ENCODE peak calls at places on chromosomes 16 and 17, in nine cellular contexts. One of them, this sample, is unnamed.

GRCh38 chr17:18070861-18071340 is 16.8 kb upstream of the DRG2 start:
- DNase-seq in thoracic aorta: no peak
- DNase-seq in OCI-LY7: no peak
- DNase-seq in spleen: no peak
- DNase-seq in fibroblast of lung: peak
- DNase-seq in brain microvascular endothelial cell: peak
- DNase-seq in fibroblast of mammary gland: peak
- DNase-seq in GM12865: peak
- DNase-seq in BJ: no peak
- DNase-seq in this sample: no peak

GRCh38 chr17:75876190-75876937 is 2.0 kb downstream of the TRIM47 start:
- DNase-seq in thoracic aorta: no peak
- DNase-seq in OCI-LY7: peak
- DNase-seq in spleen: peak
- DNase-seq in fibroblast of lung: no peak
- DNase-seq in brain microvascular endothelial cell: no peak
- DNase-seq in fibroblast of mammary gland: no peak
- DNase-seq in GM12865: peak
- DNase-seq in BJ: no peak
- DNase-seq in this sample: no peak

GRCh38 chr16:87610026-87610425 is 7.7 kb downstream of the JPH3 start:
- DNase-seq in thoracic aorta: no peak
- DNase-seq in OCI-LY7: no peak
- DNase-seq in spleen: no peak
- DNase-seq in fibroblast of lung: no peak
- DNase-seq in brain microvascular endothelial cell: no peak
- DNase-seq in fibroblast of mammary gland: no peak
- DNase-seq in GM12865: no peak
- DNase-seq in BJ: no peak
- DNase-seq in this sample: no peak

GRCh38 chr16:85164838-85165516 is 52.7 kb upstream of the CIBAR2 start:
- DNase-seq in thoracic aorta: no peak
- DNase-seq in OCI-LY7: no peak
- DNase-seq in spleen: no peak
- DNase-seq in fibroblast of lung: no peak
- DNase-seq in brain microvascular endothelial cell: no peak
- DNase-seq in fibroblast of mammary gland: no peak
- DNase-seq in GM12865: no peak
- DNase-seq in BJ: no peak
- DNase-seq in this sample: no peak

GRCh38 chr16:72049110-72049509 is 5.2 kb upstream of the HP start:
- DNase-seq in thoracic aorta: no peak
- DNase-seq in OCI-LY7: no peak
- DNase-seq in spleen: no peak
- DNase-seq in fibroblast of lung: no peak
- DNase-seq in brain microvascular endothelial cell: no peak
- DNase-seq in fibroblast of mammary gland: no peak
- DNase-seq in GM12865: no peak
- DNase-seq in BJ: no peak
- DNase-seq in this sample: no peak

GRCh38 chr17:8109669-8110455 is 8.5 kb downstream of the ALOXE3 start:
- DNase-seq in thoracic aorta: no peak
- DNase-seq in OCI-LY7: peak
- DNase-seq in spleen: peak
- DNase-seq in fibroblast of lung: peak
- DNase-seq in brain microvascular endothelial cell: no peak
- DNase-seq in fibroblast of mammary gland: peak
- DNase-seq in GM12865: peak
- DNase-seq in BJ: no peak
- DNase-seq in this sample: no peak

GRCh38 chr17:8151641-8152111 is 528 bp downstream of the PER1 start:
- DNase-seq in thoracic aorta: peak
- DNase-seq in OCI-LY7: peak
- DNase-seq in spleen: peak
- DNase-seq in fibroblast of lung: peak
- DNase-seq in brain microvascular endothelial cell: no peak
- DNase-seq in fibroblast of mammary gland: peak
- DNase-seq in GM12865: no peak
- DNase-seq in BJ: no peak
- DNase-seq in this sample: no peak

GRCh38 chr17:78651551-78651950 is 74.4 kb upstream of the DNAH17 start:
- DNase-seq in thoracic aorta: no peak
- DNase-seq in OCI-LY7: no peak
- DNase-seq in spleen: no peak
- DNase-seq in fibroblast of lung: no peak
- DNase-seq in brain microvascular endothelial cell: no peak
- DNase-seq in fibroblast of mammary gland: no peak
- DNase-seq in GM12865: no peak
- DNase-seq in BJ: no peak
- DNase-seq in this sample: no peak

GRCh38 chr17:28471127-28471453 is 2.4 kb upstream of the SLC13A2 start:
- DNase-seq in thoracic aorta: no peak
- DNase-seq in OCI-LY7: no peak
- DNase-seq in spleen: no peak
- DNase-seq in fibroblast of lung: no peak
- DNase-seq in brain microvascular endothelial cell: no peak
- DNase-seq in fibroblast of mammary gland: no peak
- DNase-seq in GM12865: no peak
- DNase-seq in BJ: no peak
- DNase-seq in this sample: no peak

GRCh38 chr17:28474035-28474640 is 694 bp downstream of the SLC13A2 start:
- DNase-seq in thoracic aorta: no peak
- DNase-seq in OCI-LY7: no peak
- DNase-seq in spleen: no peak
- DNase-seq in fibroblast of lung: no peak
- DNase-seq in brain microvascular endothelial cell: no peak
- DNase-seq in fibroblast of mammary gland: no peak
- DNase-seq in GM12865: no peak
- DNase-seq in BJ: no peak
- DNase-seq in this sample: no peak

GRCh38 chr17:28473542-28473941 is at the start of gene SLC13A2:
- DNase-seq in thoracic aorta: no peak
- DNase-seq in OCI-LY7: no peak
- DNase-seq in spleen: no peak
- DNase-seq in fibroblast of lung: no peak
- DNase-seq in brain microvascular endothelial cell: no peak
- DNase-seq in fibroblast of mammary gland: no peak
- DNase-seq in GM12865: no peak
- DNase-seq in BJ: no peak
- DNase-seq in this sample: no peak

GRCh38 chr17:28471531-28472342 is 1.7 kb upstream of the SLC13A2 start:
- DNase-seq in thoracic aorta: no peak
- DNase-seq in OCI-LY7: no peak
- DNase-seq in spleen: no peak
- DNase-seq in fibroblast of lung: no peak
- DNase-seq in brain microvascular endothelial cell: no peak
- DNase-seq in fibroblast of mammary gland: no peak
- DNase-seq in GM12865: no peak
- DNase-seq in BJ: no peak
- DNase-seq in this sample: no peak

DNA sequence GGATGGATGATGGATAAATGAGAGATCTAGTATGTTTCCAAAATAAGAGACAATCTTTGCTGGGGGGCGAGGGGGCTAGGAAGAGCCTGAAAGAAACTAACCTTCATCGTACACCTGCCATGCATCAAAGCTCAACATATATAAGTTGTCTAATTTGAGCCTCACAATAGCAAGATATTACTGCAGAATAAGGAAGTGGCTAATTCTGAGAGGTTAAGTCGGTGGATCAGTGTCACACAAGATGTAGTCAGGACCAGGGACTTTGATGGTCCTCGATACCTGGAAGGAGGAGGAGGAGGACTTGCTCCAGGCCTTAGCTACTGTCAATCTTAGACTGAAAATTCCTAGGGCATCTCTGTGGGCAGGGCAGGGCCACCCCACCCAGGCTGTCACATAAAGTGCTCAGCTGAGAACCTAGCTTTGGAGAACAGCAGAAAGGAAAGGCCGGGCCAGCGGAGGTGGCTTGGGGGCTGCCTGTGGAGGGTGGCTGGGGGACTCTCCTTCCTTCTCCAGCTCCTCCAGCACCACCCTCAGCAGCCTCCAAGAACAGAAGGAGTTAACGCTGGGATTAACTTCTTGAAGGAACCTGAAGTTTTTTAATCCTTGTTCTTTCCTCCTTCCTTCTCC is 460 bp upstream of the SLC13A2 start:
- DNase-seq in thoracic aorta: no peak
- DNase-seq in OCI-LY7: no peak
- DNase-seq in spleen: no peak
- DNase-seq in fibroblast of lung: no peak
- DNase-seq in brain microvascular endothelial cell: no peak
- DNase-seq in fibroblast of mammary gland: no peak
- DNase-seq in GM12865: no peak
- DNase-seq in BJ: no peak
- DNase-seq in this sample: no peak
- H3K4me3 ChIP-seq in thoracic aorta: no peak
- H3K4me3 ChIP-seq in OCI-LY7: no peak
- H3K4me3 ChIP-seq in spleen: no peak
- H3K4me3 ChIP-seq in fibroblast of lung: no peak
- H3K4me3 ChIP-seq in brain microvascular endothelial cell: no peak
- H3K4me3 ChIP-seq in fibroblast of mammary gland: no peak
- H3K4me3 ChIP-seq in GM12865: no peak
- H3K4me3 ChIP-seq in BJ: no peak
- H3K4me3 ChIP-seq in this sample: no peak

GRCh38 chr17:80501739-80502577 is 25.6 kb upstream of the NPTX1 start:
- DNase-seq in thoracic aorta: no peak
- DNase-seq in OCI-LY7: no peak
- DNase-seq in spleen: no peak
- DNase-seq in fibroblast of lung: no peak
- DNase-seq in brain microvascular endothelial cell: peak
- DNase-seq in fibroblast of mammary gland: peak
- DNase-seq in GM12865: no peak
- DNase-seq in BJ: no peak
- DNase-seq in this sample: no peak

GRCh38 chr17:80503921-80504320 is 27.5 kb upstream of the NPTX1 start:
- DNase-seq in thoracic aorta: no peak
- DNase-seq in OCI-LY7: no peak
- DNase-seq in spleen: no peak
- DNase-seq in fibroblast of lung: no peak
- DNase-seq in brain microvascular endothelial cell: no peak
- DNase-seq in fibroblast of mammary gland: no peak
- DNase-seq in GM12865: no peak
- DNase-seq in BJ: no peak
- DNase-seq in this sample: no peak

GRCh38 chr17:80503031-80503430 is 26.6 kb upstream of the NPTX1 start:
- DNase-seq in thoracic aorta: no peak
- DNase-seq in OCI-LY7: no peak
- DNase-seq in spleen: no peak
- DNase-seq in fibroblast of lung: no peak
- DNase-seq in brain microvascular endothelial cell: no peak
- DNase-seq in fibroblast of mammary gland: no peak
- DNase-seq in GM12865: no peak
- DNase-seq in BJ: no peak
- DNase-seq in this sample: no peak

GRCh38 chr17:80502578-80502877 is 26.1 kb upstream of the NPTX1 start:
- DNase-seq in thoracic aorta: no peak
- DNase-seq in OCI-LY7: no peak
- DNase-seq in spleen: no peak
- DNase-seq in fibroblast of lung: no peak
- DNase-seq in brain microvascular endothelial cell: no peak
- DNase-seq in fibroblast of mammary gland: no peak
- DNase-seq in GM12865: no peak
- DNase-seq in BJ: no peak
- DNase-seq in this sample: no peak

DNA sequence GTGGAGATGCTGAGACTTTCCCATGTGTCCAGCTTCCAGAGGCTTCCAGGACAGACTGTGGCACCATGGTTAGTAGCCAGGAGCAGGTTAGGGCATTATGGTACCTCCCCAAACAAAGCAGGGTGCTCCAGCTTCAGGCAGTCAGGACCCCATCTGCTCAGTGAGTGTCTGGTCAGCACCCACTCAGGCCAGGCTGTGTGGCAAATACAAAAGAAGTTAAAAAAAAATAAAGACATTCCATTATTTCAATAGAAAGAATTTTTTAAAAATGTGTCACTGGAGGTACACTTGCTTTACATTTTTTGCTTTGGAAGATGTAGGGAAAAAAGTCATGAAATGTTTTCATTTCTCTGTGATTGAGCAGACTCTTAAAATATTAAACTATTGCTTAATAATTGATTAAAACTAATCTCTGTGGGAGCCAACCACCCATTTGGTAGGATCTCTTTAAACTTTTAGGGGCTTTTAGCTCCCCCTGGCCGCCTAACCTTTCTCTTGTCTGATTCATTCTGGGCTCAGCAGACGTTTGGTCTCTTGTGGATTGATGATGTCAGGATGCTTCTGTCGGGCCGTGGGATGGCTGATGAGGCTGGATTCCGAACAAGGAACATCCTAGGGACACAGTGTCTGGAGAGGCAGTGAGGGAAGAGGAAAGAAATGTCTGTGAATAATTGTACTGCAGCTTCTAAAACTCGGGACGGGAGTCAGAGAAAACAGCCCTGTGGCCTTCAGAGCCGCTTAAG is 28.4 kb upstream of the NPTX1 start:
- DNase-seq in thoracic aorta: no peak
- DNase-seq in OCI-LY7: peak
- DNase-seq in spleen: no peak
- DNase-seq in fibroblast of lung: no peak
- DNase-seq in brain microvascular endothelial cell: peak
- DNase-seq in fibroblast of mammary gland: peak
- DNase-seq in GM12865: no peak
- DNase-seq in BJ: no peak
- DNase-seq in this sample: no peak
- TF ChIP-seq CTCF in thoracic aorta: no peak
- TF ChIP-seq CTCF in OCI-LY7: peak
- TF ChIP-seq CTCF in spleen: no peak
- TF ChIP-seq CTCF in fibroblast of lung: no peak
- TF ChIP-seq CTCF in brain microvascular endothelial cell: peak
- TF ChIP-seq CTCF in fibroblast of mammary gland: peak
- TF ChIP-seq CTCF in GM12865: no peak
- TF ChIP-seq CTCF in BJ: peak
- TF ChIP-seq CTCF in this sample: no peak

GRCh38 chr17:62891659-62892058 is 74.4 kb upstream of the TANC2 start:
- DNase-seq in thoracic aorta: no peak
- DNase-seq in OCI-LY7: no peak
- DNase-seq in spleen: no peak
- DNase-seq in fibroblast of lung: no peak
- DNase-seq in brain microvascular endothelial cell: no peak
- DNase-seq in fibroblast of mammary gland: no peak
- DNase-seq in GM12865: no peak
- DNase-seq in BJ: no peak
- DNase-seq in this sample: no peak

GRCh38 chr17:62895256-62895649 is 70.8 kb upstream of the TANC2 start:
- DNase-seq in thoracic aorta: no peak
- DNase-seq in OCI-LY7: no peak
- DNase-seq in spleen: no peak
- DNase-seq in fibroblast of lung: no peak
- DNase-seq in brain microvascular endothelial cell: no peak
- DNase-seq in fibroblast of mammary gland: no peak
- DNase-seq in GM12865: no peak
- DNase-seq in BJ: no peak
- DNase-seq in this sample: no peak

GRCh38 chr17:62892870-62893338 is 73.1 kb upstream of the TANC2 start:
- DNase-seq in thoracic aorta: no peak
- DNase-seq in OCI-LY7: no peak
- DNase-seq in spleen: peak
- DNase-seq in fibroblast of lung: peak
- DNase-seq in brain microvascular endothelial cell: peak
- DNase-seq in fibroblast of mammary gland: peak
- DNase-seq in GM12865: peak
- DNase-seq in BJ: peak
- DNase-seq in this sample: peak

GRCh38 chr17:62895650-62896301 is 70.3 kb upstream of the TANC2 start:
- DNase-seq in thoracic aorta: no peak
- DNase-seq in OCI-LY7: no peak
- DNase-seq in spleen: no peak
- DNase-seq in fibroblast of lung: no peak
- DNase-seq in brain microvascular endothelial cell: no peak
- DNase-seq in fibroblast of mammary gland: peak
- DNase-seq in GM12865: no peak
- DNase-seq in BJ: peak
- DNase-seq in this sample: no peak

GRCh38 chr17:62892069-62892675 is 73.9 kb upstream of the TANC2 start:
- DNase-seq in thoracic aorta: no peak
- DNase-seq in OCI-LY7: no peak
- DNase-seq in spleen: no peak
- DNase-seq in fibroblast of lung: no peak
- DNase-seq in brain microvascular endothelial cell: no peak
- DNase-seq in fibroblast of mammary gland: no peak
- DNase-seq in GM12865: no peak
- DNase-seq in BJ: no peak
- DNase-seq in this sample: no peak
- H3K4me3 ChIP-seq in thoracic aorta: no peak
- H3K4me3 ChIP-seq in OCI-LY7: no peak
- H3K4me3 ChIP-seq in spleen: no peak
- H3K4me3 ChIP-seq in fibroblast of lung: no peak
- H3K4me3 ChIP-seq in brain microvascular endothelial cell: no peak
- H3K4me3 ChIP-seq in fibroblast of mammary gland: no peak
- H3K4me3 ChIP-seq in GM12865: no peak
- H3K4me3 ChIP-seq in BJ: no peak
- H3K4me3 ChIP-seq in this sample: no peak

DNA sequence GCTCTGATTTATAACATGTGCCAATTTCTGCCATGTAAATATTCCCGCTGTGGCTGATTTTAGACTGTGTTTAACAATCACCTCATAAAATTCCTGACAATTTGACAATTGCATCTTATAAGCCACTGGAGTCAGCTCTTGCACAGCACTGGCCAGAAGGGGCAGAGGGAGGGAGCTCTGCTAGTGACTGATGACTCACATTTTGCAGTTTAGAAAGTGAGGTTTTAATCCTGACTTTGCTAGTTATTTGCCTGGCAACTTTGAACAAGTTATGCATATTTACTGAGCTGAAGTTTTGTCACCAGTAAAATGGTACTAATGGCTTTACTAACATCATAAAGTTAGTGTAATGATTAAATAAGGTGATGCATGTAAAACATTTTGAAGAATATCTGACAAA is 452.3 kb downstream of the CNTNAP4 start:
- DNase-seq in thoracic aorta: no peak
- DNase-seq in OCI-LY7: no peak
- DNase-seq in spleen: no peak
- DNase-seq in fibroblast of lung: peak
- DNase-seq in brain microvascular endothelial cell: no peak
- DNase-seq in fibroblast of mammary gland: peak
- DNase-seq in GM12865: no peak
- DNase-seq in BJ: no peak
- DNase-seq in this sample: no peak
- TF ChIP-seq CTCF in thoracic aorta: no peak
- TF ChIP-seq CTCF in OCI-LY7: no peak
- TF ChIP-seq CTCF in spleen: no peak
- TF ChIP-seq CTCF in fibroblast of lung: no peak
- TF ChIP-seq CTCF in brain microvascular endothelial cell: no peak
- TF ChIP-seq CTCF in fibroblast of mammary gland: no peak
- TF ChIP-seq CTCF in GM12865: no peak
- TF ChIP-seq CTCF in BJ: no peak
- TF ChIP-seq CTCF in this sample: no peak

This sample was measured in HFF-Myc.